ENCODE peak calls at places on chromosomes 2 and 18, in eight cellular contexts. V is stimulated activated CD4-positive, alpha-beta T cell treated with anti-CD3 and anti-CD28 coated beads, Interleukin-1b, Interleukin-23, amount 100 ng/mL, for 24 hours; C is foreskin fibroblast; M is posterior cingulate gyrus; W is CD4-positive, alpha-beta T cell; H is NCI-H1694 treated with DMSO at 0.1 percent for 48 hours; R is kidney; X is choroid plexus epithelial cell. E is an unnamed sample.

GRCh38 chr2:177317857-177318256 is 53.3 kb upstream of the NFE2L2 start:
- DNase-seq in H (no peak), C (no peak), W (no peak), V (no peak), R (no peak), M (no peak), X (no peak), E (no peak)

GRCh38 chr2:179861777-179862117 is 335 bp upstream of the ZNF385B start:
- DNase-seq in M (no peak), R (no peak), X (peak; percentile 22), V (no peak), W (no peak), C (peak; percentile 36), H (no peak), E (peak; percentile 16)

GRCh38 chr2:161961046-161961445 is 113.0 kb downstream of the DPP4 start:
- DNase-seq in V (no peak), R (no peak), C (no peak), W (no peak), X (no peak), H (no peak), M (no peak), E (no peak)

GRCh38 chr2:96527990-96528679 is 8.4 kb upstream of the ARID5A start:
- DNase-seq in H (no peak), C (peak; percentile 60), M (peak; percentile 31), R (no peak), W (peak; percentile 33), X (peak; percentile 43), V (peak; percentile 59), E (peak; percentile 80)

GRCh38 chr18:29218101-29218500 is 1041.2 kb upstream of the CDH2 start:
- DNase-seq in M (no peak), X (no peak), V (no peak), R (no peak), W (no peak), C (no peak), H (no peak), E (no peak)

GRCh38 chr2:41784496-41784895 is 263.3 kb upstream of the PKDCC start:
- DNase-seq in V (no peak), R (no peak), X (no peak), H (no peak), W (no peak), C (no peak), M (no peak), E (no peak)

GRCh38 chr2:227472265-227473018 is 486 bp downstream of the AGFG1 start:
- DNase-seq in H (no peak), C (no peak), X (peak; percentile 42), W (peak; percentile 17), V (no peak), M (peak; percentile 34), R (peak; percentile 82), E (peak; percentile 57)

GRCh38 chr18:48763714-48764100 is 187.1 kb downstream of the SMAD7 start:
- DNase-seq in R (peak; percentile 14), V (no peak), C (no peak), W (no peak), X (no peak), H (no peak), M (no peak), E (no peak)

GRCh38 chr18:63823516-63824219 is 48.5 kb downstream of the SERPINB7 start:
- DNase-seq in X (peak; percentile 24), M (no peak), R (no peak), V (peak; percentile 1), C (peak; percentile 16), W (no peak), H (no peak), E (no peak)

GRCh38 chr2:207315131-207315530 is 149.4 kb upstream of the KLF7 start:
- DNase-seq in X (peak; percentile 59), M (no peak), V (no peak), R (no peak), C (peak; percentile 40), W (no peak), H (no peak), E (no peak)

GRCh38 chr2:221969087-221969829 is 329.5 kb downstream of the PAX3 start:
- DNase-seq in V (no peak), C (peak; percentile 77), H (peak; percentile 66), R (no peak), W (no peak), M (no peak), X (peak; percentile 65), E (peak; percentile 13)

GRCh38 chr2:65504814-65505697 is 72.7 kb upstream of the SPRED2 start:
- DNase-seq in H (no peak), C (no peak), X (no peak), W (no peak), V (no peak), M (no peak), R (no peak), E (no peak)

GRCh38 chr2:101517753-101518152 is 42.8 kb upstream of the RFX8 start:
- DNase-seq in M (no peak), C (peak; percentile 81), V (no peak), H (no peak), X (peak; percentile 79), W (no peak), R (no peak), E (no peak)

GRCh38 chr2:24924266-24924665 is 4.2 kb upstream of the ADCY3 start:
- DNase-seq in X (no peak), M (no peak), H (no peak), C (no peak), W (no peak), V (no peak), R (no peak), E (no peak)

GRCh38 chr2:218472980-218473379 is 54.1 kb downstream of the VIL1 start:
- DNase-seq in C (no peak), M (no peak), R (no peak), H (no peak), X (no peak), W (no peak), V (no peak), E (no peak)

E was measured in MG63.